ENCODE peak calls at places on chromosomes 5 and 9, in ten cellular contexts. I, Q, K, E, O, V, B, L, G and U are unnamed samples.

GRCh38 chr5:96067902-96068614 is 106.4 kb upstream of the ELL2 start:
- DNase-seq in I (no peak), Q (no peak), K (no peak), E (no peak), O (no peak), V (no peak), B (no peak), L (peak; percentile 16), G (no peak), U (no peak)

GRCh38 chr9:26308328-26308727 is 584.3 kb downstream of the CAAP1 start:
- DNase-seq in I (no peak), Q (no peak), K (no peak), E (no peak), O (no peak), V (no peak), B (no peak), L (no peak), G (no peak), U (no peak)

GRCh38 chr5:110401881-110402280 is 324.6 kb downstream of the TMEM232 start:
- DNase-seq in I (no peak), Q (no peak), K (no peak), E (no peak), O (no peak), V (no peak), B (no peak), L (no peak), G (no peak), U (no peak)

GRCh38 chr5:146344155-146345118 is 5.8 kb downstream of the POU4F3 start:
- DNase-seq in I (no peak), Q (no peak), K (no peak), E (no peak), O (no peak), V (no peak), B (peak; percentile 69), L (no peak), G (no peak), U (no peak)

GRCh38 chr9:123111427-123111826 is 78.0 kb downstream of the GPR21 start:
- DNase-seq in I (no peak), Q (no peak), K (no peak), E (no peak), O (no peak), V (no peak), B (no peak), L (peak; percentile 36), G (no peak), U (peak; percentile 38)

GRCh38 chr5:57653636-57654290 is 171.2 kb upstream of the ACTBL2 start:
- DNase-seq in I (no peak), Q (no peak), K (no peak), E (no peak), O (no peak), V (no peak), B (no peak), L (no peak), G (no peak), U (no peak)

GRCh38 chr9:68530618-68531017 is 10.1 kb downstream of the TMEM252 start:
- DNase-seq in I (peak; percentile 87), Q (no peak), K (no peak), E (peak; percentile 80), O (peak; percentile 79), V (peak; percentile 85), B (peak; percentile 5), L (no peak), G (no peak), U (peak; percentile 61)

GRCh38 chr5:164650427-164650826 is 1145.0 kb downstream of the MAT2B start:
- DNase-seq in I (no peak), Q (no peak), K (no peak), E (no peak), O (no peak), V (no peak), B (no peak), L (no peak), G (no peak), U (no peak)

GRCh38 chr5:115333164-115333563 is 36.7 kb upstream of the CCDC112 start:
- DNase-seq in I (no peak), Q (no peak), K (no peak), E (no peak), O (no peak), V (no peak), B (no peak), L (no peak), G (peak; percentile 26), U (no peak)

GRCh38 chr9:98833090-98833956 is 25.9 kb downstream of the GALNT12 start:
- DNase-seq in I (no peak), Q (no peak), K (no peak), E (no peak), O (no peak), V (no peak), B (no peak), L (no peak), G (no peak), U (peak; percentile 84)

GRCh38 chr5:157347301-157348048 is 81.6 kb downstream of the CYFIP2 start:
- DNase-seq in I (no peak), Q (no peak), K (no peak), E (no peak), O (no peak), V (no peak), B (no peak), L (no peak), G (no peak), U (no peak)

GRCh38 chr5:128241071-128241695 is 157.6 kb downstream of the SLC12A2 start:
- DNase-seq in I (no peak), Q (no peak), K (no peak), E (no peak), O (no peak), V (no peak), B (no peak), L (no peak), G (no peak), U (no peak)

GRCh38 chr5:136007271-136007670 is 21.5 kb upstream of the TGFBI start:
- DNase-seq in I (no peak), Q (no peak), K (no peak), E (peak; percentile 62), O (no peak), V (no peak), B (no peak), L (no peak), G (no peak), U (no peak)

GRCh38 chr5:92207156-92207555 is 824.0 kb upstream of the ARRDC3 start:
- DNase-seq in I (no peak), Q (no peak), K (no peak), E (no peak), O (no peak), V (no peak), B (no peak), L (no peak), G (no peak), U (no peak)

GRCh38 chr5:141355641-141356040 is 820 bp downstream of the PCDHGA4 start:
- DNase-seq in I (no peak), Q (no peak), K (no peak), E (no peak), O (no peak), V (no peak), B (no peak), L (no peak), G (no peak), U (no peak)

DNA sequence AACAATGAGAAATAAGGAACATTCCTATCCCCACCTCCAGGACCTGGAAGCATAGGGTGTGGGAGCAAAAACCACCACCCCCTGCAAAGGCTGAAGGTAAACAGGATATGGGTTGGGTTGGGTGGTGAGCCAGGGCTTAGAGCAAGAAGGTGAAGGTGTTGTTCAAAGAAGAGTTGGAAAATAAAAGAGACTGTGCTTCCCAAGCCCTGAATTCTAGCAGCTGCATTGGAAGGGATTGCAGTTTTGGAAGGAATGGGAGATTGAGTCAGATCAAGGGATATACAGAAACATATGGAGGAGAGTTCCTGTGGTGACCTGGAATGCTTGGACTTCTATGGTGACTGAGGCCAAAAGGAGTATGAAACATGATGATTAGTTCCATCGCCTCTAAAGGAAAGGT is 24.7 kb upstream of the MTAP start:
- DNase-seq in I (no peak), Q (no peak), K (no peak), E (no peak), O (no peak), V (no peak), B (no peak), L (no peak), G (no peak), U (no peak)
- TF ChIP-seq POLR2AphosphoS5 in I (no peak), Q (no peak), K (no peak), E (no peak), O (no peak), V (no peak), B (no peak), L (no peak), G (no peak), U (no peak)

GRCh38 chr9:4811824-4812223 is 19.1 kb downstream of the RCL1 start:
- DNase-seq in I (no peak), Q (no peak), K (no peak), E (no peak), O (no peak), V (no peak), B (no peak), L (no peak), G (no peak), U (no peak)
- TF ChIP-seq POLR2AphosphoS5 in I (no peak), Q (no peak), K (no peak), E (no peak), O (no peak), V (no peak), B (no peak), L (no peak), G (no peak), U (no peak)

GRCh38 chr9:136667217-136667939 is 4.7 kb downstream of the EGFL7 start:
- DNase-seq in I (no peak), Q (no peak), K (no peak), E (no peak), O (no peak), V (no peak), B (no peak), L (no peak), G (no peak), U (no peak)
- TF ChIP-seq POLR2AphosphoS5 in I (no peak), Q (no peak), K (no peak), E (no peak), O (no peak), V (no peak), B (no peak), L (no peak), G (no peak), U (no peak)

DNA sequence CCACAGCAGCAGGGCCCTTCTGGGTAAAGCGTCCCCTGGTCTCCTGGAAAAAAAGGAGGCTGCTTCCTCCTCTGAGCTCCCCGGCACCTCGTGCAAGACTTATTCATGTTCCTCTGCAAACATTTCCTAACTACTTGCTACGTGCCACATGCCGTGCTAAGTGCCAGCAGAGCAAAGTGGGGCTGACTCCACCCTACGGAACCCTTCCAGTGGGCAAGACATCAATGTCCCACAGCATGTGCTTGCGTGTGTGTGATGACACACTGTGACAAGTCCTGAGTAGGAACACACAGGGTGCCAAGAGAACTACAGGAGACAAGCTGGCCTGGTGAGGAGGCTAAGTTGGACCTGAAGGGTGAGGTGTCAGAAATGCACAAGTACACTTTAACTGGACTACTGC is 57.4 kb downstream of the SEMA4D start:
- DNase-seq in I (no peak), Q (no peak), K (no peak), E (no peak), O (peak; percentile 82), V (peak; percentile 35), B (no peak), L (peak; percentile 77), G (no peak), U (peak; percentile 78)
- TF ChIP-seq POLR2AphosphoS5 in I (no peak), Q (no peak), K (no peak), E (no peak), O (peak; percentile 67), V (no peak), B (no peak), L (peak; percentile 70), G (no peak), U (peak; percentile 68)